ENCODE peak calls at places on chromosomes 4 and X, in six cellular contexts. K, W, U, B, C and L are unnamed samples.

GRCh38 chr4:111698361-111698760 is 446.9 kb upstream of the FAM241A start:
- DNase-seq in W (no peak), K (no peak), U (no peak), B (no peak), C (no peak), L (no peak)

GRCh38 chr4:107253579-107254068 is 217.5 kb upstream of the DKK2 start:
- DNase-seq in U (no peak), B (no peak), C (no peak), W (no peak), K (no peak), L (no peak)

GRCh38 chr4:165600959-165601674 is 222.3 kb downstream of the CPE start:
- DNase-seq in K (no peak), W (no peak), U (no peak), C (no peak), B (no peak), L (no peak)

GRCh38 chr4:112282860-112283667 is 2.6 kb downstream of the TIFA start:
- DNase-seq in U (no peak), C (no peak), K (no peak), W (no peak), B (no peak), L (no peak)

GRCh38 chr4:5963611-5964010 is 54.6 kb downstream of the C4orf50 start:
- DNase-seq in C (no peak), U (peak; percentile 49), K (no peak), B (no peak), W (no peak), L (no peak)

GRCh38 chrX:111608724-111609123 is 72.2 kb upstream of the ALG13 start:
- DNase-seq in K (no peak), C (no peak), U (no peak), W (no peak), B (no peak), L (no peak)

GRCh38 chr4:38310446-38311043 is 350.3 kb downstream of the PTTG2 start:
- DNase-seq in C (no peak), U (peak; percentile 23), B (peak; percentile 97), W (no peak), K (no peak), L (no peak)

GRCh38 chr4:175731506-175731905 is 80.6 kb downstream of the GPM6A start:
- DNase-seq in B (no peak), W (no peak), C (no peak), K (no peak), U (no peak), L (no peak)

GRCh38 chrX:3271485-3272186 is 74.8 kb downstream of the MXRA5 start:
- DNase-seq in U (no peak), K (no peak), C (no peak), B (no peak), W (no peak), L (no peak)

GRCh38 chr4:139740531-139741041 is 75.0 kb downstream of the MGST2 start:
- DNase-seq in U (no peak), B (no peak), C (peak; percentile 72), K (no peak), W (peak; percentile 6), L (no peak)

GRCh38 chrX:57417827-57418226 is 131.3 kb downstream of the FAAH2 start:
- DNase-seq in K (no peak), B (peak; percentile 4), W (no peak), U (no peak), C (no peak), L (no peak)

GRCh38 chrX:153794018-153794896 is at the start of the genes IDH3G and SSR4:
- DNase-seq in K (peak; percentile 78), U (peak; percentile 90), W (peak; percentile 96), B (peak; percentile 81), C (peak; percentile 97), L (peak; percentile 91)
- TF ChIP-seq CTCF in K (no peak), U (peak; percentile 19), W (no peak), B (no peak), C (no peak), L (no peak)

DNA sequence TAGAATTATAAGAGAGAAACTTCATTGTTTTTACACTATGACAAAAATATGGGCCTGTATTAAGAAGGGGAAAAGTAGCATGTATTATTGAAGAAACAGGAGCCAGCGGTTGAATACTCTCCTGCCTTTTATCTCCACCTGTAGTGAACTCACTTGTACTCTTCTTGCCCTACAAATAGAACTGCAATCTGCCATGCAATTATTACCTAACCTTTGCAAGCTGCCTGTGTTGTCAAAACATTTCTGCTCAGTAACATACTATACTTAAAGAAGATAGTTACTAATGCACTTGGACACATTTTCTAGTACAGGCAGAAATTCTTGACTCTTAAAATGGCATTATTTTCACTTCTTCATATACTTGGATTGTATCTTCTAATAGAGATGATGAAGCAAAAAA is 818.4 kb upstream of the GRID2 start:
- DNase-seq in B (no peak), U (no peak), C (no peak), K (no peak), W (no peak), L (no peak)
- TF ChIP-seq REST in B (no peak), U (no peak), C (no peak), K (no peak), W (no peak), L (no peak)

GRCh38 chr4:154744341-154744948 is 645 bp downstream of the LRAT start:
- DNase-seq in W (no peak), U (no peak), C (no peak), K (no peak), B (no peak), L (no peak)
- TF ChIP-seq CTCF in W (no peak), U (no peak), C (no peak), K (no peak), B (no peak), L (no peak)

GRCh38 chr4:118193421-118193820 is 159.1 kb downstream of the NDST3 start:
- DNase-seq in K (no peak), C (no peak), U (no peak), W (no peak), B (no peak), L (no peak)
- TF ChIP-seq REST in K (no peak), C (no peak), U (no peak), W (no peak), B (no peak), L (no peak)

GRCh38 chr4:87502580-87503238 is 26.5 kb downstream of the SPARCL1 start:
- DNase-seq in W (no peak), U (no peak), C (no peak), K (peak; percentile 27), B (no peak), L (no peak)

GRCh38 chr4:87511500-87511899 is 17.7 kb downstream of the SPARCL1 start:
- DNase-seq in W (no peak), U (no peak), C (no peak), B (no peak), K (no peak), L (no peak)

GRCh38 chr4:87510747-87511146 is 18.4 kb downstream of the SPARCL1 start:
- DNase-seq in U (no peak), B (no peak), K (no peak), W (no peak), C (no peak), L (no peak)

GRCh38 chr4:87506974-87507701 is 22.0 kb downstream of the SPARCL1 start:
- DNase-seq in B (no peak), K (no peak), W (no peak), C (no peak), U (no peak), L (no peak)

DNA sequence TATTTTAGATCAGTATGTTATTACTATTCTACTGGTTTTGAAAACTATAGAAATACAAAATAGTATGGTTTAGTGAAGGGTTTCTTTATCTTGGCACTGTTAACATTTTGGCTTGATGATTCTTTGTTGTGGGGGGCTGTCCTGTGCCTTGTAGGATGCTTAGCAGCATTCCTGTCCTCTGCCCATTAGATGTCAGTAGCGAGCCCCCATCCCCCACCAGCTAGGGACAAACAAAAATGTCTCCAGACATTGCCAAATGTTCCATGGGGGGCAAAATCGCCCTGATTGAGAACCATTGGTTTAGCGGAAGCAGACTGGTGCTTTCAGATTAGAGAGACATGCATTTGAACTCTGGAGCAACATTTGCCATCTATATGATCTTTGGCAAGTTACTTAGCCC is 23.3 kb downstream of the SPARCL1 start:
- DNase-seq in B (no peak), C (no peak), U (peak; percentile 54), K (no peak), W (no peak), L (no peak)
- TF ChIP-seq CTCF in B (peak; percentile 10), C (peak; percentile 39), U (peak; percentile 70), K (peak; percentile 63), W (no peak), L (peak; percentile 40)

GRCh38 chrX:20412871-20413486 is 146.3 kb upstream of the RPS6KA3 start:
- DNase-seq in U (no peak), C (no peak), W (no peak), B (no peak), K (no peak), L (no peak)
- TF ChIP-seq REST in U (no peak), C (no peak), W (no peak), B (no peak), K (no peak), L (no peak)

DNA sequence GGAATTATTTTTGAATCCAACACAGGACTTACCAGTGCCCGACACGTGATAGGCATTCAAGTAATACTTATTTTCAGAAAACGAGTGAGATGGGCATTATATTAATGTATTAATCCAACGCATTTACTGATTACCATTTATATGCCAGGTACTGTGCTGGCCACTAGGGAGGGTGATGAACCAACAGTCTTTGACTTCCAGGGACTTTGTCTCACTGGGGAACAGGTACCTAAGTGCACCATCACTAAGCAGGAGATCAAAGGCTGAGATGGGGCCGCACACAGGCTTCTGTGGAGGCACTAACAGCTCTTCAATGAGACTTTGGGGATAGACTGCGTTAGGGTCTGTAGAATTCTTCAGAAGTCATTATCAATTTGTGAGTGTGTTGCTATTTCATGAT is 5.7 kb upstream of the TADA2B start:
- DNase-seq in B (no peak), K (no peak), U (peak; percentile 30), W (no peak), C (no peak), L (no peak)
- TF ChIP-seq CTCF in B (peak; percentile 19), K (peak; percentile 55), U (peak; percentile 21), W (no peak), C (peak; percentile 18), L (peak; percentile 37)